ENCODE peak calls at places on chromosomes 6 and 20, in nine cellular contexts. S is aorta; U is activated CD4-positive, alpha-beta T cell treated with anti-CD3 and anti-CD28 coated beads for 36 hours; X is activated CD8-positive, alpha-beta T cell treated with anti-CD3 and anti-CD28 coated beads, Interleukin-2, amount 10 ng/mL, durations not matched to agents 7 days and 5 days; W is psoas muscle; Y is activated B cell treated with CpG ODN at 0.5 μM for 24 hours; O is left cardiac atrium; B is naive thymus-derived CD4-positive, alpha-beta T cell; G is left ventricle myocardium superior. H is an unnamed sample.
A peak's percentile ranks its signal among the peaks of the same experiment; 100 is the strongest.

GRCh38 chr6:139635401-139636130 is 261.1 kb upstream of the CITED2 start:
- ATAC-seq in S (no peak), U (no peak), X (no peak), W (no peak), Y (no peak), O (no peak), B (no peak), G (no peak), H (peak; percentile 90)

GRCh38 chr6:107660839-107661238 is 163.3 kb downstream of the SCML4 start:
- ATAC-seq in S (no peak), U (no peak), X (no peak), W (peak; percentile 84), Y (no peak), O (no peak), B (no peak), G (peak; percentile 41), H (no peak)

GRCh38 chr6:16964553-16965499 is 137.0 kb upstream of the STMND1 start:
- ATAC-seq in S (peak; percentile 87), U (peak; percentile 97), X (peak; percentile 87), W (peak; percentile 97), Y (peak; percentile 54), O (peak; percentile 90), B (peak; percentile 90), G (peak; percentile 94), H (peak; percentile 80)

GRCh38 chr6:125994659-125995488 is 8.5 kb downstream of the TRMT11 start:
- ATAC-seq in S (peak; percentile 58), U (no peak), X (no peak), W (no peak), Y (no peak), O (peak; percentile 63), B (no peak), G (peak; percentile 81), H (no peak)

GRCh38 chr6:111793711-111794111 is 79.5 kb downstream of the FYN start:
- ATAC-seq in S (no peak), U (peak; percentile 53), X (peak; percentile 81), W (no peak), Y (peak; percentile 47), O (peak; percentile 22), B (peak; percentile 83), G (no peak), H (peak; percentile 35)

GRCh38 chr6:2434116-2434515 is 188.7 kb upstream of the GMDS start:
- ATAC-seq in S (no peak), U (no peak), X (no peak), W (no peak), Y (no peak), O (no peak), B (no peak), G (no peak), H (peak; percentile 97)

GRCh38 chr20:61949714-61950630 is 115.7 kb downstream of the TAF4 start:
- ATAC-seq in S (peak; percentile 33), U (no peak), X (no peak), W (no peak), Y (no peak), O (no peak), B (no peak), G (no peak), H (peak; percentile 17)

GRCh38 chr6:117531758-117532276 is 49.3 kb downstream of the DCBLD1 start:
- ATAC-seq in S (no peak), U (peak; percentile 58), X (no peak), W (no peak), Y (no peak), O (no peak), B (no peak), G (no peak), H (no peak)

GRCh38 chr6:28351493-28351925 is 1.8 kb downstream of the ZKSCAN3 start:
- ATAC-seq in S (no peak), U (no peak), X (no peak), W (no peak), Y (no peak), O (no peak), B (no peak), G (no peak), H (no peak)